ENCODE peak calls at places on chromosome 3, in seven cellular contexts. One of them, this sample, is unnamed.

GRCh38 chr3:112770026-112770626 is 76.5 kb downstream of the CD200R1L start:
- DNase-seq in cardiac muscle cell: no peak
- DNase-seq in activated CD8-positive, alpha-beta T cell treated with anti-CD3 and anti-CD28 coated beads for 36 hours: peak; percentile 69
- DNase-seq in endothelial cell: no peak
- DNase-seq in right lobe of liver: no peak
- DNase-seq in body of pancreas: no peak
- DNase-seq in HCT116: peak; percentile 10
- DNase-seq in this sample: no peak

GRCh38 chr3:14398801-14399114 is 3.6 kb upstream of the SLC6A6 start:
- DNase-seq in cardiac muscle cell: no peak
- DNase-seq in activated CD8-positive, alpha-beta T cell treated with anti-CD3 and anti-CD28 coated beads for 36 hours: no peak
- DNase-seq in endothelial cell: no peak
- DNase-seq in right lobe of liver: no peak
- DNase-seq in body of pancreas: no peak
- DNase-seq in HCT116: no peak
- DNase-seq in this sample: no peak

GRCh38 chr3:195416795-195417194 is 26.0 kb downstream of the ACAP2 start:
- DNase-seq in cardiac muscle cell: no peak
- DNase-seq in activated CD8-positive, alpha-beta T cell treated with anti-CD3 and anti-CD28 coated beads for 36 hours: no peak
- DNase-seq in endothelial cell: no peak
- DNase-seq in right lobe of liver: no peak
- DNase-seq in body of pancreas: no peak
- DNase-seq in HCT116: no peak
- DNase-seq in this sample: no peak

GRCh38 chr3:101836907-101837598 is 12.3 kb upstream of the NFKBIZ start:
- DNase-seq in cardiac muscle cell: no peak
- DNase-seq in activated CD8-positive, alpha-beta T cell treated with anti-CD3 and anti-CD28 coated beads for 36 hours: no peak
- DNase-seq in endothelial cell: no peak
- DNase-seq in right lobe of liver: no peak
- DNase-seq in body of pancreas: no peak
- DNase-seq in HCT116: no peak
- DNase-seq in this sample: no peak

GRCh38 chr3:197737319-197737649 is 580 bp upstream of the RUBCN start:
- DNase-seq in cardiac muscle cell: no peak
- DNase-seq in activated CD8-positive, alpha-beta T cell treated with anti-CD3 and anti-CD28 coated beads for 36 hours: no peak
- DNase-seq in endothelial cell: no peak
- DNase-seq in right lobe of liver: no peak
- DNase-seq in body of pancreas: peak; percentile 17
- DNase-seq in HCT116: no peak
- DNase-seq in this sample: no peak

GRCh38 chr3:20066848-20067617 is 26.8 kb downstream of the KAT2B start:
- DNase-seq in cardiac muscle cell: no peak
- DNase-seq in activated CD8-positive, alpha-beta T cell treated with anti-CD3 and anti-CD28 coated beads for 36 hours: no peak
- DNase-seq in endothelial cell: no peak
- DNase-seq in right lobe of liver: no peak
- DNase-seq in body of pancreas: no peak
- DNase-seq in HCT116: no peak
- DNase-seq in this sample: no peak

GRCh38 chr3:45211466-45212094 is 14.5 kb downstream of the TMEM158 start:
- DNase-seq in cardiac muscle cell: no peak
- DNase-seq in activated CD8-positive, alpha-beta T cell treated with anti-CD3 and anti-CD28 coated beads for 36 hours: no peak
- DNase-seq in endothelial cell: no peak
- DNase-seq in right lobe of liver: no peak
- DNase-seq in body of pancreas: no peak
- DNase-seq in HCT116: no peak
- DNase-seq in this sample: no peak

GRCh38 chr3:123061856-123062255 is 5.0 kb upstream of the PDIA5 start:
- DNase-seq in cardiac muscle cell: no peak
- DNase-seq in activated CD8-positive, alpha-beta T cell treated with anti-CD3 and anti-CD28 coated beads for 36 hours: no peak
- DNase-seq in endothelial cell: no peak
- DNase-seq in right lobe of liver: no peak
- DNase-seq in body of pancreas: no peak
- DNase-seq in HCT116: no peak
- DNase-seq in this sample: no peak

GRCh38 chr3:4985330-4986174 is 6.3 kb downstream of the BHLHE40 start:
- DNase-seq in cardiac muscle cell: no peak
- DNase-seq in activated CD8-positive, alpha-beta T cell treated with anti-CD3 and anti-CD28 coated beads for 36 hours: peak; percentile 56
- DNase-seq in endothelial cell: no peak
- DNase-seq in right lobe of liver: no peak
- DNase-seq in body of pancreas: peak; percentile 50
- DNase-seq in HCT116: peak; percentile 77
- DNase-seq in this sample: no peak

GRCh38 chr3:30258426-30259392 is 347.7 kb upstream of the TGFBR2 start:
- DNase-seq in cardiac muscle cell: no peak
- DNase-seq in activated CD8-positive, alpha-beta T cell treated with anti-CD3 and anti-CD28 coated beads for 36 hours: no peak
- DNase-seq in endothelial cell: no peak
- DNase-seq in right lobe of liver: no peak
- DNase-seq in body of pancreas: no peak
- DNase-seq in HCT116: no peak
- DNase-seq in this sample: no peak

GRCh38 chr3:189637755-189638154 is 6.6 kb downstream of the TP63 start:
- DNase-seq in cardiac muscle cell: no peak
- DNase-seq in activated CD8-positive, alpha-beta T cell treated with anti-CD3 and anti-CD28 coated beads for 36 hours: no peak
- DNase-seq in endothelial cell: no peak
- DNase-seq in right lobe of liver: no peak
- DNase-seq in body of pancreas: no peak
- DNase-seq in HCT116: no peak
- DNase-seq in this sample: no peak

GRCh38 chr3:190558316-190558715 is 44.4 kb downstream of the IL1RAP start:
- DNase-seq in cardiac muscle cell: no peak
- DNase-seq in activated CD8-positive, alpha-beta T cell treated with anti-CD3 and anti-CD28 coated beads for 36 hours: no peak
- DNase-seq in endothelial cell: no peak
- DNase-seq in right lobe of liver: no peak
- DNase-seq in body of pancreas: no peak
- DNase-seq in HCT116: no peak
- DNase-seq in this sample: no peak

GRCh38 chr3:56801151-56801596 is 575 bp downstream of the ARHGEF3 start:
- DNase-seq in cardiac muscle cell: no peak
- DNase-seq in activated CD8-positive, alpha-beta T cell treated with anti-CD3 and anti-CD28 coated beads for 36 hours: peak; percentile 47
- DNase-seq in endothelial cell: peak; percentile 4
- DNase-seq in right lobe of liver: no peak
- DNase-seq in body of pancreas: peak; percentile 48
- DNase-seq in HCT116: no peak
- DNase-seq in this sample: peak; percentile 4

GRCh38 chr3:49701388-49702077 is 12.2 kb downstream of the RNF123 start:
- DNase-seq in cardiac muscle cell: peak; percentile 39
- DNase-seq in activated CD8-positive, alpha-beta T cell treated with anti-CD3 and anti-CD28 coated beads for 36 hours: peak; percentile 40
- DNase-seq in endothelial cell: peak; percentile 57
- DNase-seq in right lobe of liver: no peak
- DNase-seq in body of pancreas: no peak
- DNase-seq in HCT116: no peak
- DNase-seq in this sample: no peak

GRCh38 chr3:40173291-40173710 is 136.2 kb upstream of the EIF1B start:
- DNase-seq in cardiac muscle cell: no peak
- DNase-seq in activated CD8-positive, alpha-beta T cell treated with anti-CD3 and anti-CD28 coated beads for 36 hours: no peak
- DNase-seq in endothelial cell: peak; percentile 44
- DNase-seq in right lobe of liver: no peak
- DNase-seq in body of pancreas: no peak
- DNase-seq in HCT116: no peak
- DNase-seq in this sample: no peak

GRCh38 chr3:11603628-11604027 is 40.1 kb downstream of the VGLL4 start:
- DNase-seq in cardiac muscle cell: no peak
- DNase-seq in activated CD8-positive, alpha-beta T cell treated with anti-CD3 and anti-CD28 coated beads for 36 hours: no peak
- DNase-seq in endothelial cell: no peak
- DNase-seq in right lobe of liver: no peak
- DNase-seq in body of pancreas: no peak
- DNase-seq in HCT116: no peak
- DNase-seq in this sample: no peak

GRCh38 chr3:45647148-45647619 is 42.0 kb upstream of the SACM1L start:
- DNase-seq in cardiac muscle cell: no peak
- DNase-seq in activated CD8-positive, alpha-beta T cell treated with anti-CD3 and anti-CD28 coated beads for 36 hours: no peak
- DNase-seq in endothelial cell: no peak
- DNase-seq in right lobe of liver: no peak
- DNase-seq in body of pancreas: peak; percentile 42
- DNase-seq in HCT116: no peak
- DNase-seq in this sample: no peak

GRCh38 chr3:178084938-178085816 is 451.1 kb upstream of the KCNMB2 start:
- DNase-seq in cardiac muscle cell: peak; percentile 85
- DNase-seq in activated CD8-positive, alpha-beta T cell treated with anti-CD3 and anti-CD28 coated beads for 36 hours: peak; percentile 60
- DNase-seq in endothelial cell: peak; percentile 60
- DNase-seq in right lobe of liver: peak; percentile 81
- DNase-seq in body of pancreas: peak; percentile 69
- DNase-seq in HCT116: no peak
- DNase-seq in this sample: peak; percentile 60

GRCh38 chr3:107598926-107599754 is 76.4 kb downstream of the BBX start:
- DNase-seq in cardiac muscle cell: peak; percentile 23
- DNase-seq in activated CD8-positive, alpha-beta T cell treated with anti-CD3 and anti-CD28 coated beads for 36 hours: peak; percentile 68
- DNase-seq in endothelial cell: peak; percentile 34
- DNase-seq in right lobe of liver: peak; percentile 63
- DNase-seq in body of pancreas: peak; percentile 32
- DNase-seq in HCT116: no peak
- DNase-seq in this sample: no peak

GRCh38 chr3:161050929-161051328 is 54.2 kb downstream of the B3GALNT1 start:
- DNase-seq in cardiac muscle cell: no peak
- DNase-seq in activated CD8-positive, alpha-beta T cell treated with anti-CD3 and anti-CD28 coated beads for 36 hours: no peak
- DNase-seq in endothelial cell: no peak
- DNase-seq in right lobe of liver: no peak
- DNase-seq in body of pancreas: no peak
- DNase-seq in HCT116: no peak
- DNase-seq in this sample: no peak

GRCh38 chr3:138259126-138259525 is 70.5 kb downstream of the NME9 start:
- DNase-seq in cardiac muscle cell: no peak
- DNase-seq in activated CD8-positive, alpha-beta T cell treated with anti-CD3 and anti-CD28 coated beads for 36 hours: no peak
- DNase-seq in endothelial cell: no peak
- DNase-seq in right lobe of liver: no peak
- DNase-seq in body of pancreas: no peak
- DNase-seq in HCT116: no peak
- DNase-seq in this sample: no peak

GRCh38 chr3:181729071-181729915 is 17.6 kb downstream of the SOX2 start:
- DNase-seq in cardiac muscle cell: no peak
- DNase-seq in activated CD8-positive, alpha-beta T cell treated with anti-CD3 and anti-CD28 coated beads for 36 hours: no peak
- DNase-seq in endothelial cell: no peak
- DNase-seq in right lobe of liver: no peak
- DNase-seq in body of pancreas: no peak
- DNase-seq in HCT116: no peak
- DNase-seq in this sample: no peak

GRCh38 chr3:95097493-95097892 is 1034.6 kb downstream of the NSUN3 start:
- DNase-seq in cardiac muscle cell: peak; percentile 10
- DNase-seq in activated CD8-positive, alpha-beta T cell treated with anti-CD3 and anti-CD28 coated beads for 36 hours: no peak
- DNase-seq in endothelial cell: no peak
- DNase-seq in right lobe of liver: no peak
- DNase-seq in body of pancreas: peak; percentile 16
- DNase-seq in HCT116: no peak
- DNase-seq in this sample: no peak

GRCh38 chr3:56725175-56725574 is 42.1 kb upstream of the TASOR start:
- DNase-seq in cardiac muscle cell: no peak
- DNase-seq in activated CD8-positive, alpha-beta T cell treated with anti-CD3 and anti-CD28 coated beads for 36 hours: peak; percentile 89
- DNase-seq in endothelial cell: no peak
- DNase-seq in right lobe of liver: no peak
- DNase-seq in body of pancreas: no peak
- DNase-seq in HCT116: no peak
- DNase-seq in this sample: no peak

GRCh38 chr3:118354556-118354955 is 680.1 kb downstream of the IGSF11 start:
- DNase-seq in cardiac muscle cell: no peak
- DNase-seq in activated CD8-positive, alpha-beta T cell treated with anti-CD3 and anti-CD28 coated beads for 36 hours: no peak
- DNase-seq in endothelial cell: no peak
- DNase-seq in right lobe of liver: no peak
- DNase-seq in body of pancreas: no peak
- DNase-seq in HCT116: no peak
- DNase-seq in this sample: no peak

GRCh38 chr3:46695177-46695961 is 1.9 kb upstream of the ALS2CL start:
- DNase-seq in cardiac muscle cell: no peak
- DNase-seq in activated CD8-positive, alpha-beta T cell treated with anti-CD3 and anti-CD28 coated beads for 36 hours: peak; percentile 62
- DNase-seq in endothelial cell: peak; percentile 42
- DNase-seq in right lobe of liver: no peak
- DNase-seq in body of pancreas: peak; percentile 50
- DNase-seq in HCT116: no peak
- DNase-seq in this sample: peak; percentile 27

DNA sequence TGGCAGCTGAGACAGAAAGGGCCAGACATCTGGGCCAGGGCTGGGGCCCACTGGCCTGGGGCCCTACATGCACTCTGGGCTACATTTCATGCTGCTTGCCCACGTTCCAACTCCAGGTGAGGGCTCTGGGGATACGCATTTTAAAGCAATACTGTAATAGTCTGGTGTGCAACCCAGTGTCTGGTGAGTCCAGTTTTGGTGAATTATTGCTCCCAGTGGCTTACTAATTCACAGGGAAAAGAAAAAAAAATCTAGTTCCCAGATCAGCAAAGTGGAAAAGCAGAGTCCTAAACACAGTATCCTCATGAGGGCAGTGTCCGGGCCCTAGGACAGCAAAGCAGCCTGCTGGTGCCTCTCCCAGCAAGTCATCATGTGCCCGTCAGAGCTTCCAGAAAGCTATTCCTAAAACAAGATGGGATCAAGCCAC is 82.4 kb downstream of the CCNL1 start:
- DNase-seq in cardiac muscle cell: no peak
- DNase-seq in activated CD8-positive, alpha-beta T cell treated with anti-CD3 and anti-CD28 coated beads for 36 hours: no peak
- DNase-seq in endothelial cell: no peak
- DNase-seq in right lobe of liver: no peak
- DNase-seq in body of pancreas: no peak
- DNase-seq in HCT116: no peak
- DNase-seq in this sample: no peak
- TF ChIP-seq CTCF in cardiac muscle cell: no peak
- TF ChIP-seq CTCF in activated CD8-positive, alpha-beta T cell treated with anti-CD3 and anti-CD28 coated beads for 36 hours: no peak
- TF ChIP-seq CTCF in endothelial cell: no peak
- TF ChIP-seq CTCF in right lobe of liver: no peak
- TF ChIP-seq CTCF in body of pancreas: no peak
- TF ChIP-seq CTCF in HCT116: peak; percentile 12
- TF ChIP-seq CTCF in this sample: no peak

GRCh38 chr3:130894130-130894872 is 417 bp downstream of the ATP2C1 start:
- DNase-seq in cardiac muscle cell: peak; percentile 38
- DNase-seq in activated CD8-positive, alpha-beta T cell treated with anti-CD3 and anti-CD28 coated beads for 36 hours: peak; percentile 47
- DNase-seq in endothelial cell: peak; percentile 36
- DNase-seq in right lobe of liver: peak; percentile 68
- DNase-seq in body of pancreas: peak; percentile 27
- DNase-seq in HCT116: no peak
- DNase-seq in this sample: peak; percentile 23
- TF ChIP-seq CTCF in cardiac muscle cell: no peak
- TF ChIP-seq CTCF in activated CD8-positive, alpha-beta T cell treated with anti-CD3 and anti-CD28 coated beads for 36 hours: no peak
- TF ChIP-seq CTCF in endothelial cell: no peak
- TF ChIP-seq CTCF in right lobe of liver: no peak
- TF ChIP-seq CTCF in body of pancreas: no peak
- TF ChIP-seq CTCF in HCT116: no peak
- TF ChIP-seq CTCF in this sample: no peak

GRCh38 chr3:168952551-168952950 is 711.0 kb downstream of the MECOM start:
- DNase-seq in cardiac muscle cell: peak; percentile 7
- DNase-seq in activated CD8-positive, alpha-beta T cell treated with anti-CD3 and anti-CD28 coated beads for 36 hours: no peak
- DNase-seq in endothelial cell: no peak
- DNase-seq in right lobe of liver: no peak
- DNase-seq in body of pancreas: no peak
- DNase-seq in HCT116: peak; percentile 7
- DNase-seq in this sample: no peak
- TF ChIP-seq CTCF in cardiac muscle cell: peak; percentile 37
- TF ChIP-seq CTCF in activated CD8-positive, alpha-beta T cell treated with anti-CD3 and anti-CD28 coated beads for 36 hours: no peak
- TF ChIP-seq CTCF in endothelial cell: no peak
- TF ChIP-seq CTCF in right lobe of liver: no peak
- TF ChIP-seq CTCF in body of pancreas: no peak
- TF ChIP-seq CTCF in HCT116: no peak
- TF ChIP-seq CTCF in this sample: peak; percentile 44

GRCh38 chr3:64717872-64718613 is 30.2 kb upstream of the ADAMTS9 start:
- DNase-seq in cardiac muscle cell: no peak
- DNase-seq in activated CD8-positive, alpha-beta T cell treated with anti-CD3 and anti-CD28 coated beads for 36 hours: no peak
- DNase-seq in endothelial cell: no peak
- DNase-seq in right lobe of liver: no peak
- DNase-seq in body of pancreas: no peak
- DNase-seq in HCT116: no peak
- DNase-seq in this sample: no peak
- TF ChIP-seq CTCF in cardiac muscle cell: peak; percentile 57
- TF ChIP-seq CTCF in activated CD8-positive, alpha-beta T cell treated with anti-CD3 and anti-CD28 coated beads for 36 hours: no peak
- TF ChIP-seq CTCF in endothelial cell: peak; percentile 88
- TF ChIP-seq CTCF in right lobe of liver: peak; percentile 26
- TF ChIP-seq CTCF in body of pancreas: peak; percentile 45
- TF ChIP-seq CTCF in HCT116: peak; percentile 30
- TF ChIP-seq CTCF in this sample: peak; percentile 70

GRCh38 chr3:136861890-136862610 is at the start of gene NCK1:
- DNase-seq in cardiac muscle cell: peak; percentile 99
- DNase-seq in activated CD8-positive, alpha-beta T cell treated with anti-CD3 and anti-CD28 coated beads for 36 hours: peak; percentile 99
- DNase-seq in endothelial cell: peak; percentile 96
- DNase-seq in right lobe of liver: peak; percentile 100
- DNase-seq in body of pancreas: peak; percentile 96
- DNase-seq in HCT116: peak; percentile 94
- DNase-seq in this sample: peak; percentile 91
- TF ChIP-seq CTCF in cardiac muscle cell: peak; percentile 32
- TF ChIP-seq CTCF in activated CD8-positive, alpha-beta T cell treated with anti-CD3 and anti-CD28 coated beads for 36 hours: peak; percentile 13
- TF ChIP-seq CTCF in endothelial cell: no peak
- TF ChIP-seq CTCF in right lobe of liver: peak; percentile 16
- TF ChIP-seq CTCF in body of pancreas: no peak
- TF ChIP-seq CTCF in HCT116: peak; percentile 17
- TF ChIP-seq CTCF in this sample: peak; percentile 29

This sample was measured in neural crest cell.